ENCODE peak calls at places on chromosomes 12 and 14, in four cellular contexts. One of them, this sample, is unnamed.

GRCh38 chr12:120238224-120238616 is 27.3 kb downstream of the PXN start:
- DNase-seq in heart left ventricle: no peak
- DNase-seq in H9: no peak
- DNase-seq in MM.1S: no peak
- DNase-seq in this sample: no peak

GRCh38 chr12:129337413-129337812 is 484.1 kb downstream of the GLT1D1 start:
- DNase-seq in H9: peak; percentile 45
- DNase-seq in MM.1S: no peak
- DNase-seq in heart left ventricle: no peak
- DNase-seq in this sample: no peak

GRCh38 chr14:20998674-20999366 is at the start of gene SLC39A2:
- DNase-seq in H9: peak; percentile 75
- DNase-seq in heart left ventricle: peak; percentile 41
- DNase-seq in MM.1S: no peak
- DNase-seq in this sample: no peak

GRCh38 chr12:108375986-108376663 is 37.0 kb upstream of the CMKLR1 start:
- DNase-seq in heart left ventricle: no peak
- DNase-seq in H9: no peak
- DNase-seq in MM.1S: no peak
- DNase-seq in this sample: no peak

GRCh38 chr14:58331111-58331510 is 32.8 kb downstream of the ARID4A start:
- DNase-seq in H9: peak; percentile 50
- DNase-seq in heart left ventricle: peak; percentile 91
- DNase-seq in MM.1S: peak; percentile 91
- DNase-seq in this sample: peak; percentile 67

GRCh38 chr12:95605875-95606274 is 54.6 kb upstream of the USP44 start:
- DNase-seq in H9: no peak
- DNase-seq in heart left ventricle: no peak
- DNase-seq in MM.1S: no peak
- DNase-seq in this sample: no peak

GRCh38 chr12:117792471-117792870 is 176.3 kb downstream of the KSR2 start:
- DNase-seq in heart left ventricle: no peak
- DNase-seq in MM.1S: no peak
- DNase-seq in H9: no peak
- DNase-seq in this sample: no peak

GRCh38 chr14:99035268-99035667 is 236.7 kb downstream of the BCL11B start:
- DNase-seq in heart left ventricle: peak; percentile 61
- DNase-seq in MM.1S: no peak
- DNase-seq in H9: no peak
- DNase-seq in this sample: peak; percentile 14

GRCh38 chr12:4421590-4422031 is 24.0 kb downstream of the FGF6 start:
- DNase-seq in heart left ventricle: no peak
- DNase-seq in MM.1S: peak; percentile 53
- DNase-seq in H9: no peak
- DNase-seq in this sample: peak; percentile 76

GRCh38 chr12:122225683-122226365 is at the start of gene DIABLO:
- DNase-seq in H9: peak; percentile 100
- DNase-seq in MM.1S: peak; percentile 96
- DNase-seq in heart left ventricle: peak; percentile 100
- DNase-seq in this sample: peak; percentile 98

GRCh38 chr12:19799216-19799615 is 359.9 kb downstream of the AEBP2 start:
- DNase-seq in heart left ventricle: no peak
- DNase-seq in H9: no peak
- DNase-seq in MM.1S: no peak
- DNase-seq in this sample: no peak

GRCh38 chr12:96225994-96226399 is 31.8 kb downstream of the ELK3 start:
- DNase-seq in MM.1S: no peak
- DNase-seq in heart left ventricle: no peak
- DNase-seq in H9: no peak
- DNase-seq in this sample: no peak

GRCh38 chr12:3998968-3999792 is 126.0 kb upstream of the PARP11 start:
- DNase-seq in MM.1S: no peak
- DNase-seq in heart left ventricle: no peak
- DNase-seq in H9: no peak
- DNase-seq in this sample: no peak

GRCh38 chr12:7929069-7929792 is 6.8 kb downstream of the SLC2A3 start:
- DNase-seq in H9: no peak
- DNase-seq in heart left ventricle: no peak
- DNase-seq in MM.1S: no peak
- DNase-seq in this sample: no peak

GRCh38 chr14:56118611-56119181 is 485 bp downstream of the PELI2 start:
- DNase-seq in MM.1S: no peak
- DNase-seq in heart left ventricle: peak; percentile 56
- DNase-seq in H9: no peak
- DNase-seq in this sample: peak; percentile 32

GRCh38 chr12:75447695-75448393 is 32.7 kb upstream of the GLIPR1 start:
- DNase-seq in MM.1S: no peak
- DNase-seq in heart left ventricle: no peak
- DNase-seq in H9: no peak
- DNase-seq in this sample: no peak

GRCh38 chr12:31492599-31493196 is 98.2 kb downstream of the DENND5B start:
- DNase-seq in MM.1S: no peak
- DNase-seq in heart left ventricle: no peak
- DNase-seq in H9: no peak
- DNase-seq in this sample: no peak

GRCh38 chr14:99982449-99983250 is 82.6 kb upstream of the EVL start:
- DNase-seq in MM.1S: peak; percentile 44
- DNase-seq in heart left ventricle: peak; percentile 57
- DNase-seq in H9: peak; percentile 48
- DNase-seq in this sample: peak; percentile 78

GRCh38 chr14:58638231-58639205 is 756 bp downstream of the DACT1 start:
- DNase-seq in heart left ventricle: peak; percentile 23
- DNase-seq in MM.1S: no peak
- DNase-seq in H9: peak; percentile 47
- DNase-seq in this sample: peak; percentile 47

GRCh38 chr12:89245090-89245489 is 107.2 kb downstream of the DUSP6 start:
- DNase-seq in H9: no peak
- DNase-seq in heart left ventricle: no peak
- DNase-seq in MM.1S: peak; percentile 80
- DNase-seq in this sample: no peak

GRCh38 chr12:55829967-55830600 is 697 bp upstream of the DNAJC14 start:
- DNase-seq in heart left ventricle: peak; percentile 55
- DNase-seq in MM.1S: no peak
- DNase-seq in H9: peak; percentile 70
- DNase-seq in this sample: peak; percentile 67

GRCh38 chr14:90732142-90732541 is 84.1 kb downstream of the TTC7B start:
- DNase-seq in H9: no peak
- DNase-seq in heart left ventricle: no peak
- DNase-seq in MM.1S: no peak
- DNase-seq in this sample: no peak

GRCh38 chr12:131621701-131622421 is 89.0 kb upstream of the SFSWAP start:
- DNase-seq in MM.1S: no peak
- DNase-seq in heart left ventricle: no peak
- DNase-seq in H9: peak; percentile 63
- DNase-seq in this sample: no peak

GRCh38 chr14:20219033-20219432 is 4.5 kb upstream of the OR11H6 start:
- DNase-seq in H9: no peak
- DNase-seq in MM.1S: no peak
- DNase-seq in heart left ventricle: no peak
- DNase-seq in this sample: no peak

GRCh38 chr14:72745991-72746980 is 147.6 kb downstream of the DPF3 start:
- DNase-seq in heart left ventricle: no peak
- DNase-seq in MM.1S: no peak
- DNase-seq in H9: no peak
- DNase-seq in this sample: no peak

GRCh38 chr14:59897757-59898383 is 22.1 kb upstream of the LRRC9 start:
- DNase-seq in H9: peak; percentile 47
- DNase-seq in heart left ventricle: no peak
- DNase-seq in MM.1S: no peak
- DNase-seq in this sample: peak; percentile 14

GRCh38 chr12:108630481-108631207 is 3.0 kb downstream of the SELPLG start:
- DNase-seq in heart left ventricle: peak; percentile 16
- DNase-seq in MM.1S: no peak
- DNase-seq in H9: no peak
- DNase-seq in this sample: no peak

GRCh38 chr12:77060883-77061240 is 4.5 kb downstream of the E2F7 start:
- DNase-seq in MM.1S: peak; percentile 64
- DNase-seq in heart left ventricle: no peak
- DNase-seq in H9: no peak
- DNase-seq in this sample: no peak

GRCh38 chr14:94123868-94124267 is 5.5 kb downstream of the IFI27L2 start:
- DNase-seq in heart left ventricle: no peak
- DNase-seq in MM.1S: no peak
- DNase-seq in H9: peak; percentile 8
- DNase-seq in this sample: no peak

GRCh38 chr12:108565976-108566375 is 3.6 kb downstream of the ISCU start:
- DNase-seq in H9: no peak
- DNase-seq in MM.1S: peak; percentile 93
- DNase-seq in heart left ventricle: peak; percentile 78
- DNase-seq in this sample: no peak

GRCh38 chr14:104289485-104289884 is 151.1 kb downstream of the KIF26A start:
- DNase-seq in MM.1S: no peak
- DNase-seq in H9: peak; percentile 4
- DNase-seq in heart left ventricle: no peak
- DNase-seq in this sample: no peak

GRCh38 chr12:111168009-111168786 is 200.7 kb downstream of the PHETA1 start:
- DNase-seq in MM.1S: no peak
- DNase-seq in heart left ventricle: no peak
- DNase-seq in H9: no peak
- DNase-seq in this sample: no peak

GRCh38 chr14:87756661-87757060 is 236.3 kb downstream of the GALC start:
- DNase-seq in MM.1S: no peak
- DNase-seq in H9: no peak
- DNase-seq in heart left ventricle: no peak
- DNase-seq in this sample: no peak

GRCh38 chr14:102043251-102044025 is 43.4 kb downstream of the HSP90AA1 start:
- DNase-seq in H9: no peak
- DNase-seq in heart left ventricle: peak; percentile 37
- DNase-seq in MM.1S: no peak
- DNase-seq in this sample: no peak

GRCh38 chr14:58027904-58028303 is 124.1 kb downstream of the ARMH4 start:
- DNase-seq in H9: no peak
- DNase-seq in MM.1S: no peak
- DNase-seq in heart left ventricle: no peak
- DNase-seq in this sample: no peak

GRCh38 chr14:38616959-38617358 is 361.1 kb upstream of the CLEC14A start:
- DNase-seq in heart left ventricle: no peak
- DNase-seq in H9: no peak
- DNase-seq in MM.1S: no peak
- DNase-seq in this sample: no peak

GRCh38 chr12:125310461-125310860 is 245.2 kb downstream of the AACS start:
- DNase-seq in MM.1S: no peak
- DNase-seq in H9: no peak
- DNase-seq in heart left ventricle: no peak
- DNase-seq in this sample: no peak

GRCh38 chr12:4563336-4563735 is 1.3 kb downstream of the DYRK4 start:
- DNase-seq in heart left ventricle: no peak
- DNase-seq in H9: no peak
- DNase-seq in MM.1S: no peak
- DNase-seq in this sample: no peak

GRCh38 chr12:130916251-130916911 is 37.3 kb upstream of the ADGRD1 start:
- DNase-seq in H9: peak; percentile 76
- DNase-seq in MM.1S: no peak
- DNase-seq in heart left ventricle: peak; percentile 62
- DNase-seq in this sample: peak; percentile 81

GRCh38 chr14:78673845-78674244 is 503.7 kb downstream of the NRXN3 start:
- DNase-seq in H9: peak; percentile 28
- DNase-seq in MM.1S: no peak
- DNase-seq in heart left ventricle: no peak
- DNase-seq in this sample: no peak

DNA sequence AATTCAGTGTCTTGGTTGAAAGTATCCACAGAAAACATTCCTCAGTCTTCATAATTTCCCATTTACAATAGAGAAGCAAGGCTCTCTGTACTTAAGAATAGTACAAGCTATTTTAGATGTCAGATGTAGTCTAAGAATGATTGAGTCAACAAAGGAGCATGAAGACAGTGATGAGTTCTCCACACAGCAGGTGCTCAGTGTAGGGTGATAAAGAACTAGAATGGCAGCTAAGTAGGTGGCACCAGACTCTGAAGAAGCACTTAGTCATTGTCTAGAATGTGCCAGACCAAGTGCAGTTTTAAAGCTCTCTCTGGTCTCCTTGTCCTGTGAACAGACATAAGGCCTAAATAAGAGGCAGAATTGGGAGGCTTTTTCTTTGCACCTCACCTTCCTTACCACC is 504.6 kb downstream of the NRXN3 start:
- DNase-seq in MM.1S: no peak
- DNase-seq in heart left ventricle: no peak
- DNase-seq in H9: no peak
- DNase-seq in this sample: no peak
- TF ChIP-seq CTCF in MM.1S: no peak
- TF ChIP-seq CTCF in heart left ventricle: no peak
- TF ChIP-seq CTCF in H9: no peak
- TF ChIP-seq CTCF in this sample: no peak

GRCh38 chr12:33514893-33515292 is 75.3 kb upstream of the SYT10 start:
- DNase-seq in H9: no peak
- DNase-seq in MM.1S: no peak
- DNase-seq in heart left ventricle: no peak
- DNase-seq in this sample: no peak
- TF ChIP-seq CTCF in H9: peak; percentile 80
- TF ChIP-seq CTCF in MM.1S: peak; percentile 22
- TF ChIP-seq CTCF in heart left ventricle: no peak
- TF ChIP-seq CTCF in this sample: no peak

GRCh38 chr12:69972136-69972535 is 147.1 kb downstream of the MYRFL start:
- DNase-seq in heart left ventricle: no peak
- DNase-seq in H9: no peak
- DNase-seq in MM.1S: no peak
- DNase-seq in this sample: no peak

GRCh38 chr12:69966839-69967238 is 141.8 kb downstream of the MYRFL start:
- DNase-seq in heart left ventricle: no peak
- DNase-seq in H9: no peak
- DNase-seq in MM.1S: no peak
- DNase-seq in this sample: no peak

GRCh38 chr12:69969011-69969410 is 144.0 kb downstream of the MYRFL start:
- DNase-seq in MM.1S: no peak
- DNase-seq in H9: no peak
- DNase-seq in heart left ventricle: no peak
- DNase-seq in this sample: no peak

GRCh38 chr12:69966409-69966808 is 141.4 kb downstream of the MYRFL start:
- DNase-seq in MM.1S: no peak
- DNase-seq in H9: no peak
- DNase-seq in heart left ventricle: peak; percentile 56
- DNase-seq in this sample: no peak
- TF ChIP-seq CTCF in MM.1S: no peak
- TF ChIP-seq CTCF in H9: no peak
- TF ChIP-seq CTCF in heart left ventricle: no peak
- TF ChIP-seq CTCF in this sample: no peak

GRCh38 chr12:113333111-113333750 is 1.7 kb downstream of the SLC8B1 start:
- DNase-seq in MM.1S: no peak
- DNase-seq in heart left ventricle: no peak
- DNase-seq in H9: no peak
- DNase-seq in this sample: no peak
- TF ChIP-seq CTCF in MM.1S: no peak
- TF ChIP-seq CTCF in heart left ventricle: no peak
- TF ChIP-seq CTCF in H9: no peak
- TF ChIP-seq CTCF in this sample: no peak